ENCODE peak calls at places on chromosome 1, in eight cellular contexts. J is fibroblast of pulmonary artery, P is left lung, U is AG10803, S is uterus, D is IMR-90, E is BJ, Z is AG09309. A is an unnamed sample.
A peak's percentile ranks its signal among the peaks of the same experiment; 100 is the strongest.

GRCh38 chr1:239386453-239387303 is at the start of gene CHRM3:
- DNase-seq in J (no peak), P (peak; percentile 83), U (no peak), S (peak; percentile 56), D (no peak), E (peak; percentile 8), Z (peak; percentile 46), A (no peak)

GRCh38 chr1:100354971-100355394 is 2.7 kb downstream of the CDC14A start:
- DNase-seq in J (peak; percentile 32), P (peak; percentile 49), U (no peak), S (no peak), D (peak; percentile 66), E (no peak), Z (no peak), A (no peak)

GRCh38 chr1:54571326-54571725 is 23.3 kb downstream of the ACOT11 start:
- DNase-seq in J (peak; percentile 8), P (no peak), U (no peak), S (no peak), D (no peak), E (no peak), Z (no peak), A (no peak)

GRCh38 chr1:9908846-9909221 is 1.2 kb downstream of the CTNNBIP1 start:
- DNase-seq in J (no peak), P (no peak), U (no peak), S (no peak), D (no peak), E (no peak), Z (no peak), A (no peak)

GRCh38 chr1:81296584-81296983 is 504.1 kb upstream of the ADGRL2 start:
- DNase-seq in J (peak; percentile 31), P (no peak), U (peak; percentile 37), S (no peak), D (no peak), E (peak; percentile 29), Z (peak; percentile 38), A (no peak)

GRCh38 chr1:79847715-79848114 is 841.2 kb upstream of the ADGRL4 start:
- DNase-seq in J (peak; percentile 17), P (no peak), U (no peak), S (no peak), D (no peak), E (no peak), Z (no peak), A (no peak)

GRCh38 chr1:162912061-162912667 is 51.2 kb upstream of the CCDC190 start:
- DNase-seq in J (no peak), P (no peak), U (no peak), S (no peak), D (no peak), E (no peak), Z (no peak), A (no peak)

GRCh38 chr1:41558761-41559171 is 74.3 kb upstream of the EDN2 start:
- DNase-seq in J (no peak), P (no peak), U (no peak), S (no peak), D (no peak), E (no peak), Z (no peak), A (no peak)

GRCh38 chr1:226215239-226215638 is 8.2 kb upstream of the MIXL1 start:
- DNase-seq in J (no peak), P (no peak), U (no peak), S (no peak), D (no peak), E (no peak), Z (no peak), A (no peak)

GRCh38 chr1:2236695-2237677 is 8.9 kb downstream of the SKI start:
- DNase-seq in J (no peak), P (no peak), U (no peak), S (no peak), D (no peak), E (no peak), Z (no peak), A (no peak)

GRCh38 chr1:225468270-225469020 is 40.6 kb upstream of the LBR start:
- DNase-seq in J (no peak), P (peak; percentile 26), U (no peak), S (no peak), D (no peak), E (no peak), Z (no peak), A (no peak)

GRCh38 chr1:179817789-179818188 is 59.8 kb downstream of the TOR1AIP2 start:
- DNase-seq in J (peak; percentile 55), P (no peak), U (peak; percentile 73), S (no peak), D (peak; percentile 53), E (peak; percentile 48), Z (no peak), A (no peak)

GRCh38 chr1:57310992-57311790 is 112.7 kb downstream of the DAB1 start:
- DNase-seq in J (no peak), P (no peak), U (no peak), S (no peak), D (no peak), E (no peak), Z (no peak), A (no peak)

GRCh38 chr1:31531177-31532000 is 44.9 kb upstream of the TINAGL1 start:
- DNase-seq in J (peak; percentile 45), P (no peak), U (peak; percentile 64), S (no peak), D (peak; percentile 70), E (no peak), Z (no peak), A (no peak)

GRCh38 chr1:201115390-201115937 is 3.2 kb upstream of the CACNA1S start:
- DNase-seq in J (no peak), P (no peak), U (no peak), S (no peak), D (no peak), E (no peak), Z (no peak), A (no peak)

GRCh38 chr1:24442764-24443163 is 27.2 kb downstream of the NIPAL3 start:
- DNase-seq in J (peak; percentile 66), P (no peak), U (peak; percentile 60), S (no peak), D (peak; percentile 53), E (no peak), Z (no peak), A (no peak)

GRCh38 chr1:117499071-117499470 is 106.8 kb upstream of the TENT5C start:
- DNase-seq in J (no peak), P (no peak), U (no peak), S (no peak), D (peak; percentile 58), E (no peak), Z (no peak), A (no peak)

GRCh38 chr1:181099152-181100014 is 10.9 kb downstream of the IER5 start:
- DNase-seq in J (peak; percentile 66), P (no peak), U (peak; percentile 76), S (no peak), D (peak; percentile 47), E (no peak), Z (no peak), A (no peak)

GRCh38 chr1:209291715-209292114 is 291.8 kb upstream of the CAMK1G start:
- DNase-seq in J (peak; percentile 7), P (no peak), U (no peak), S (peak; percentile 69), D (no peak), E (no peak), Z (no peak), A (no peak)
- H3K4me3 ChIP-seq in J (no peak overlapping the region), P (no peak overlapping the region), U (no peak overlapping the region), S (no peak overlapping the region), D (no peak overlapping the region), E (no peak overlapping the region), Z (no peak overlapping the region), A (no peak overlapping the region)

DNA sequence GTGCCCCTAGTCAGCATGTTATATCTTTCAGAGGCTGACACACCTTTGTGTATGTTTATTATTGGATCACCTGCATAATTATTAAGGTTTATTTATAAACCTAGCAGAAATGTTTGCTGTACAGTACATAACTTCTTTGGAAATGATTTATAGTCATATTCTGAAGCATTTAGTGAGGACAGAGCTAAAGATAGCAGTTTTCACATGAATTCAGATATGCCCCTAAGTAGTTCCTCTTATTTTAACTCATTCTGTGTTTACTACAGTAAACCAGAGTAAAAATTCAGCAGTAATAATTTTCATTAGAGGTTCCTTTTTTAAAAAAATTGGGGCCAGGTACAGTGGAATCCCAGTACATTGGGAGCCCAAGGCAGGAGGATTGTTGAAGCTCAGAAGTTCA is 21.4 kb upstream of the BMP8A start:
- DNase-seq in J (no peak), P (no peak), U (no peak), S (no peak), D (no peak), E (no peak), Z (no peak), A (no peak)
- TF ChIP-seq CTCF in J (no peak), P (no peak), U (no peak), S (no peak), D (no peak), E (no peak), Z (no peak), A (no peak)

GRCh38 chr1:153534933-153535663 is 693 bp downstream of the S100A6 start:
- DNase-seq in J (no peak), P (peak; percentile 85), U (peak; percentile 59), S (peak; percentile 81), D (no peak), E (no peak), Z (no peak), A (no peak)

GRCh38 chr1:153534226-153534932 is 1.4 kb downstream of the S100A6 start:
- DNase-seq in J (no peak), P (no peak), U (peak; percentile 46), S (peak; percentile 65), D (peak; percentile 50), E (no peak), Z (no peak), A (no peak)

GRCh38 chr1:153536618-153537375 is 1.0 kb upstream of the S100A6 start:
- DNase-seq in J (no peak), P (peak; percentile 81), U (no peak), S (no peak), D (no peak), E (no peak), Z (no peak), A (no peak)

GRCh38 chr1:153537376-153537730 is 1.6 kb upstream of the S100A6 start:
- DNase-seq in J (no peak), P (no peak), U (no peak), S (no peak), D (no peak), E (no peak), Z (no peak), A (no peak)

GRCh38 chr1:153535664-153536585 is at the start of gene S100A6:
- DNase-seq in J (peak; percentile 84), P (peak; percentile 93), U (peak; percentile 91), S (peak; percentile 92), D (peak; percentile 89), E (peak; percentile 77), Z (peak; percentile 87), A (no peak)
- H3K4me3 ChIP-seq in J (peak within 1 kb of the TSS; percentile 67), P (peak within 1 kb of the TSS; percentile 92), U (peak within 1 kb of the TSS; percentile 100), S (peak within 1 kb of the TSS; percentile 82), D (peak within 1 kb of the TSS; percentile 82), E (peak within 1 kb of the TSS; percentile 63), Z (peak within 1 kb of the TSS; percentile 71), A (peak within 1 kb of the TSS; percentile 99)

DNA sequence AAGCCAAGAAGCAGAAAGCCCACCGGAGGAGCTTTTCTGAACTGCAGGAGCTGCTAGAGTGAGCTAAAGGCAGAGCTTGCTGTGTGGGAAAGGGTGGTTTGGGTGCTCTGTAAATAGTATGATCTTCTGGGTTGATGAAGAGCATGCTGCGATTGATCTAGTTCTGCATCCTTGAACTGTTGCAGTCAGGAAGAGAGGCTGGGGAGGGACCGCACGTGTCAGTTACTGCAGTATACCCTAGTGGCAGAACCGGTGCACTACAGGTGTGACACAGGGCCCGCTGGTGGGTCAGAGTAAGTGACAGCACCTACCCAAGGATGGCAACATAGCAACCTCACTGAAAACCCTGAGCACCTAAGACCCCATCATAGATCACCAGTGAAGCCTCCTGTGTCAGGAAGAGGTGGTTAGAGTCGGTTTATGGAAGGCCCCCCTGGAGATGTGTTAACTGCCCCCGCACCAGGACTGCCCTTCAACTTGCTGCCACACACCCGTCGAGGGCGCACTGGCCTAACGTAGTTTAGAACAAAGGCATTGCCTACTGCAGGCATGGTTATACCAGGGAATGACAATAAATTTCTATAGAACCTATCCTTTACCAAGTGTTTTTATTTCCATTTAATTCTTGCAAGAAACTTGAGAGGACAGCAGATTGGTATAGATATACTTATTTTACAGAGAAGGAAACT is 146.0 kb upstream of the KIAA0040 start:
- DNase-seq in J (no peak), P (no peak), U (no peak), S (no peak), D (no peak), E (no peak), Z (no peak), A (no peak)
- TF ChIP-seq CTCF in J (peak; percentile 15), P (peak; percentile 52), U (peak; percentile 17), S (no peak), D (no peak), E (peak; percentile 36), Z (peak; percentile 2), A (no peak)